ENCODE peak calls at places on chromosomes 3 and 15, in five cellular contexts. Y is AG04450, L is mucosa of descending colon, M is heart right ventricle, K is foreskin fibroblast. V is an unnamed sample.

GRCh38 chr3:89380006-89380405 is 272.6 kb downstream of the EPHA3 start:
- DNase-seq in Y (no peak), L (no peak), M (no peak), K (peak), V (no peak)

GRCh38 chr3:125306620-125307019 is 68.5 kb downstream of the ZNF148 start:
- DNase-seq in Y (no peak), L (no peak), M (no peak), K (no peak), V (no peak)

GRCh38 chr15:68315495-68316007 is 38.0 kb downstream of the FEM1B start:
- DNase-seq in Y (no peak), L (no peak), M (no peak), K (no peak), V (peak)

GRCh38 chr3:57948782-57949242 is 59.4 kb upstream of the FLNB start:
- DNase-seq in Y (no peak), L (no peak), M (no peak), K (no peak), V (peak)

GRCh38 chr15:33115191-33115861 is 79.2 kb downstream of the FMN1 start:
- DNase-seq in Y (no peak), L (no peak), M (no peak), K (no peak), V (no peak)

GRCh38 chr3:59774613-59775012 is 724.8 kb upstream of the CFAP20DC start:
- DNase-seq in Y (peak), L (no peak), M (no peak), K (peak), V (no peak)

GRCh38 chr3:76565496-76566210 is 474.2 kb upstream of the ROBO2 start:
- DNase-seq in Y (no peak), L (no peak), M (no peak), K (no peak), V (no peak)

GRCh38 chr3:106794442-106794841 is 582.8 kb upstream of the CCDC54 start:
- DNase-seq in Y (no peak), L (no peak), M (no peak), K (no peak), V (no peak)

GRCh38 chr3:134360046-134360445 is 14.2 kb downstream of the AMOTL2 start:
- DNase-seq in Y (no peak), L (peak), M (no peak), K (no peak), V (no peak)

GRCh38 chr3:71245971-71246860 is 337.3 kb downstream of the FOXP1 start:
- DNase-seq in Y (no peak), L (no peak), M (no peak), K (no peak), V (no peak)

GRCh38 chr3:136305879-136306278 is 55.7 kb downstream of the PCCB start:
- DNase-seq in Y (peak), L (no peak), M (no peak), K (no peak), V (no peak)

GRCh38 chr3:150763122-150763840 is at the start of gene SIAH2:
- DNase-seq in Y (peak), L (peak), M (peak), K (peak), V (peak)

GRCh38 chr15:56586206-56586605 is 121.3 kb upstream of the MNS1 start:
- DNase-seq in Y (no peak), L (no peak), M (no peak), K (no peak), V (no peak)

GRCh38 chr3:115146418-115147328 is at the start of gene ZBTB20:
- DNase-seq in Y (peak), L (peak), M (peak), K (peak), V (peak)

DNA sequence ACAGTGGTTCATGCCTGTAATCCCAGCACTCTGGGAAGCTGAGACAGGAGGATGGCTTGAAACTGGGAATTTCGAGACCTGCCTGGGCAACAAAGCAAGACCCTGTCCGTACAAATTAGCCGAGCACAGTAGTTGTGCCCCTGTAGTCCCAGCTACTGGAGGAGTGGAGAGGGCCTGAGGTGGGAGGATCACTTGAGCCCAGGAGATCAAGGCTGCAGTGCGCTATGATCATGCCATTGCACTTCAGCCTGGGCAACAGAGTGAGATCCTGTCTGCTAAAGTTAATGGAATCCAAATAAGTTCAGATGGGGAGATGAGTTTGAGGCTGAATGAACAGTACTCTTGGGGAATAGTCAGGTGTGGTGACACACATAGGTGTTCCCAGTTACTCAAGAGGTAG is 14.4 kb downstream of the TRIM71 start:
- DNase-seq in Y (no peak), L (no peak), M (no peak), K (no peak), V (no peak)
- H3K4me3 ChIP-seq in Y (no peak), L (no peak), M (no peak), K (no peak), V (no peak)

GRCh38 chr15:63461230-63461629 is 43.2 kb upstream of the USP3 start:
- DNase-seq in Y (no peak), L (no peak), M (no peak), K (no peak), V (no peak)
- TF ChIP-seq CTCF in Y (no peak), L (no peak), M (no peak), K (no peak), V (no peak)

GRCh38 chr15:101614761-101615160 is 37.4 kb downstream of the TM2D3 start:
- DNase-seq in Y (no peak), L (no peak), M (no peak), K (no peak), V (no peak)

GRCh38 chr15:101615986-101616848 is 36.0 kb downstream of the TM2D3 start:
- DNase-seq in Y (no peak), L (peak), M (peak), K (peak), V (peak)

GRCh38 chr15:101617390-101617965 is 34.7 kb downstream of the TM2D3 start:
- DNase-seq in Y (no peak), L (no peak), M (no peak), K (no peak), V (no peak)

GRCh38 chr15:101614001-101614585 is 38.1 kb downstream of the TM2D3 start:
- DNase-seq in Y (no peak), L (no peak), M (no peak), K (no peak), V (no peak)

GRCh38 chr15:101615414-101615985 is 36.7 kb downstream of the TM2D3 start:
- DNase-seq in Y (no peak), L (no peak), M (no peak), K (peak), V (no peak)
- H3K4me3 ChIP-seq in Y (no peak), L (no peak), M (no peak), K (no peak), V (no peak)

DNA sequence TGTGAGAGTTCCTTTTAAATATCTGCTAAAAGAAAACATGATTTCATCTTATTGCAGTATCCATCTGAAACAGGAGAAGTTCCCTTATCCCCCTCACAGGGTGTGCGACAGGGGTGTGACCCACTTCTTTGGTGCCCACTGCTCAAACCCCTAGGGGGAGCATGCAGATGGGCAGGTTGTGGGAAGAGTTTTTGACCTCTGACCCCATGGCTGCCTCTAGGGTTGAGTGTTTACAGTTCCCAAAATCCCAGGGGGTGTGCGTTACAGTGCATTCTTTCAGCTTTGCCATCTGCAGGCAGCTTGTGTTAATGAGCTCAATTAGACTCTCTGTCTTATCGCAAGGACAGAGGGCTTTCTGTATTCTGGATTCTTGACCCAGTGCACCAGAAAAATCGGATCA is 443.2 kb upstream of the FRG2C start:
- DNase-seq in Y (no peak), L (no peak), M (no peak), K (no peak), V (no peak)
- TF ChIP-seq CTCF in Y (no peak), L (no peak), M (no peak), K (no peak), V (no peak)

GRCh38 chr3:48561045-48561736 is 2.4 kb downstream of the UCN2 start:
- DNase-seq in Y (no peak), L (peak), M (peak), K (peak), V (no peak)
- H3K4me3 ChIP-seq in Y (peak), L (no peak), M (peak), K (no peak), V (no peak)

GRCh38 chr15:75042730-75043508 is 19.5 kb downstream of the PPCDC start:
- DNase-seq in Y (no peak), L (peak), M (peak), K (peak), V (peak)
- TF ChIP-seq CTCF in Y (peak), L (peak), M (peak), K (peak), V (peak)

GRCh38 chr3:190119734-190120133 is 963 bp downstream of the P3H2 start:
- DNase-seq in Y (no peak), L (no peak), M (no peak), K (no peak), V (no peak)

GRCh38 chr3:190120161-190121060 is at the start of gene P3H2:
- DNase-seq in Y (peak), L (peak), M (peak), K (peak), V (peak)

GRCh38 chr3:190122198-190122771 is 1.6 kb upstream of the P3H2 start:
- DNase-seq in Y (no peak), L (no peak), M (no peak), K (no peak), V (no peak)

GRCh38 chr3:190124067-190124466 is 3.4 kb upstream of the P3H2 start:
- DNase-seq in Y (no peak), L (no peak), M (no peak), K (no peak), V (no peak)

DNA sequence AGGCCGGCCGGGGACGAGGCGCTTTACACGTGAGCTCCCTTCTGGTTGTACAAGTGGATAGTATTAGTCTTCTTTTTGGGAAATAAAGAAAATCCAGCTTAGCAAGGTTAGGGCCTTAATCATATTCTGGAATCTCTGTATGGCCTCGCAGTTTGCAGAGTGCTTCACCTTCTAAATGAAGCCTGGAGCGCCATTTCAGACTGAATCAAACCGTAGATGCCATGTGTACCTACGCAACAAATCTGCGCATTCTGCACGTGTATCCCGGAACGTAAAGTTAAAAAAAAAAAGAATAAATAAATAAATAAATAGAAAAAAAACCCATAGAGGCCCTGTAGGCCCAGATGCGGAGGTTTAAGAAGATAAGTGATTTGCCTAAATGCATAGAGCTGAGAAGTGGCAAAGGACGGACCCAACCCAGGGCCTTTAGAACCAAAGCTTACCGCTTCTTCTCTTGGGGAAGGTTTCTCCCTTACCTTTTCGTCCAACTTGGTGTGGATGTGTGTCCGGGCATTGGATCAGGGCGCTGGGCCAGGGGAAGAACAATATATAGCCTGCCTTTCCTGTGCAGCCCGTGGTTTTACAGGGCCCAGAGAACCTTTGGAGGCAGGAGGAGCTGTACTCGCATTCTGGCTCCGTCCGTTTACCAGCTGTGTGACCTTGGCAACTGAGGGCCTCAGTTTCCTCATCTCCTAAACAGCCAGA is 516 bp upstream of the P3H2 start:
- DNase-seq in Y (no peak), L (no peak), M (no peak), K (no peak), V (no peak)
- H3K4me3 ChIP-seq in Y (peak), L (no peak), M (peak), K (peak), V (peak)